ENCODE peak calls at places on chromosomes 7 and 10, in six cellular contexts. D is psoas muscle; Z is IMR-90; P is CD8-positive, alpha-beta T cell; J is WERI-Rb-1; H is astrocyte of the spinal cord. C is an unnamed sample.

GRCh38 chr10:11824825-11825224 is 1.7 kb downstream of the PROSER2 start:
- DNase-seq in H (no peak), D (no peak), Z (no peak), J (no peak), P (no peak), C (no peak)

GRCh38 chr7:2431260-2431867 is 28.0 kb downstream of the CHST12 start:
- DNase-seq in P (peak), Z (no peak), D (no peak), H (no peak), J (peak), C (no peak)

GRCh38 chr10:78623577-78624215 is 445.1 kb upstream of the ZMIZ1 start:
- DNase-seq in J (no peak), D (no peak), Z (peak), H (peak), P (no peak), C (peak)

GRCh38 chr10:5708356-5708755 is 23.7 kb downstream of the TASOR2 start:
- DNase-seq in P (no peak), D (no peak), H (no peak), Z (no peak), J (no peak), C (no peak)

GRCh38 chr7:42237891-42238531 is 1.0 kb upstream of the GLI3 start:
- DNase-seq in P (no peak), D (peak), H (peak), J (peak), Z (peak), C (peak)

GRCh38 chr10:58267713-58268453 is at the start of gene IPMK:
- DNase-seq in P (peak), Z (peak), J (peak), D (peak), H (peak), C (peak)

GRCh38 chr7:19284596-19285300 is 139.5 kb upstream of the FERD3L start:
- DNase-seq in J (no peak), Z (peak), P (no peak), D (no peak), H (peak), C (peak)

GRCh38 chr7:87416682-87417587 is 58.5 kb downstream of the ABCB4 start:
- DNase-seq in Z (peak), D (no peak), P (peak), H (peak), J (peak), C (peak)

GRCh38 chr7:73572767-73573186 is 5.6 kb downstream of the TBL2 start:
- DNase-seq in P (no peak), H (no peak), Z (no peak), D (no peak), J (no peak), C (no peak)

GRCh38 chr7:112749775-112750174 is 40.4 kb downstream of the TMEM168 start:
- DNase-seq in D (no peak), P (no peak), Z (no peak), H (no peak), J (no peak), C (no peak)
- TF ChIP-seq CTCF in D (no peak), P (no peak), Z (no peak), H (no peak), J (no peak), C (peak)

DNA sequence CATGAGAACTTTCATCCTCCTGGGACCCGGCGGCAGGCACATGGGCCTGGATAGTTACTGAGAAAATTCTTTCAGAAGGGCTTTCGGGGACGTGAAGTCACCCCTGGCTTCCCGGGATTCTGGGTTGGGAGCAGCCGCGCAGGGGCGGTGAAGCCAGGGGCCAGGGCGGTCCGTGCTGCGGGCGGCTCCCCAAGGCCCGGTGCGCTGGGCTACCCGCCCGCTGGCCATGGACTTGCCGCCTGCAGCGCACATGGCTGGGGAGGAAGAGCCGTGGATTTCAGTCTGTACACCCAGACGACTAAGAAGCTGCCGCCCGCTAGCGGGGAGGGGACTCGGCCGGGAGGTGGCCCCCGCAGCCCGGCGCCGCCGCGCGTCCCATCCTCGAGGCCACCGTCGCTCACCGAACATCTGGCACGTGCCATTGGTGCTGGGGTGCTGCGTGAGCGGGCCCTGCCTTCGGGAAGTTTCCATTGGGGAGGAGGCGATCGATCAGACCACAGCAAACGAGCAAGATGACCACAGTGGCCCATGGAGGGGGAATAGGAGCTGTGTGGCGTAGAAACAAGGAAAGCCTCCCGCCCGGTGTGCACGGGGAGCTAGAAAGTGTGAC is 64.5 kb downstream of the TMEM209 start:
- DNase-seq in Z (no peak), H (no peak), P (no peak), D (peak), J (no peak), C (no peak)
- H3K4me3 ChIP-seq in Z (no peak), H (no peak), P (peak), D (peak), J (no peak), C (peak)

DNA sequence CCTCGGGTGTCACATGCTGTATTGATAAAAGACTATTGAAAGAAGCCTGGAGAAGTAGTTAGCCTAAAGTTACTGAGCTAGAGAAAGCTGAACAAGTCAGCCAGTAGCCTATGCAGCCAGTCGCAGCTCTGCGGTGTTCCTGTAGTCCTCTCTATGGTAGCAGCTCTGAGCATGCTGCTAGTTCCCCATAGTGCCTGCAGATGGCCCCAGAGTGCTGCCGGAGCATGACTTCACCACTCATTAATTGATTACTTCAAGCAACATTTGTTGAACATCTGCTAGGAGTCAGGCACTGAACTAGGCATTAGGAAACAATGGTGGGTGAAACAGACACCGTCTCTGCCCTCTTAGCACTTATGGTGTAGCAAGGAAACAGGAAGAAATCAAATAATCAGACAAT is 422.7 kb downstream of the SORCS3 start:
- DNase-seq in P (no peak), H (peak), Z (no peak), J (peak), D (no peak), C (peak)
- TF ChIP-seq CTCF in P (no peak), H (peak), Z (peak), J (peak), D (no peak), C (peak)

GRCh38 chr7:113083834-113084498 is 2.7 kb downstream of the GPR85 start:
- DNase-seq in J (no peak), Z (no peak), D (no peak), P (no peak), H (no peak), C (no peak)
- H3K4me3 ChIP-seq in J (no peak), Z (no peak), D (no peak), P (no peak), H (no peak), C (no peak)

GRCh38 chr10:89389254-89389653 is 3.2 kb upstream of the IFIT1 start:
- DNase-seq in Z (peak), D (no peak), J (no peak), P (no peak), H (peak), C (peak)
- TF ChIP-seq CTCF in Z (peak), D (peak), J (peak), P (no peak), H (peak), C (peak)

GRCh38 chr10:55628260-55628701 is 732.8 kb downstream of the ZWINT start:
- DNase-seq in H (peak), Z (no peak), D (no peak), P (no peak), J (peak), C (no peak)
- H3K4me3 ChIP-seq in H (peak), Z (no peak), D (peak), P (no peak), J (peak), C (no peak)